ENCODE peak calls at places on chromosome 7, in four cellular contexts. I, Y, K and T are unnamed samples.
A peak's percentile ranks its signal among the peaks of the same experiment; 100 is the strongest.

GRCh38 chr7:116249969-116250553 is 39.7 kb downstream of the TES start:
- DNase-seq in I (no peak), Y (no peak), K (peak; percentile 40), T (no peak)

GRCh38 chr7:845091-845490 is 12.8 kb downstream of the SUN1 start:
- DNase-seq in K (no peak), I (no peak), Y (no peak), T (no peak)

GRCh38 chr7:127996253-127997071 is 34.8 kb downstream of the LRRC4 start:
- DNase-seq in K (no peak), I (no peak), Y (no peak), T (no peak)

GRCh38 chr7:126185959-126186580 is 1066.7 kb downstream of the GRM8 start:
- DNase-seq in Y (no peak), K (peak; percentile 2), I (no peak), T (no peak)

GRCh38 chr7:11786186-11786585 is 45.8 kb downstream of the THSD7A start:
- DNase-seq in K (no peak), I (no peak), Y (no peak), T (no peak)

GRCh38 chr7:157503229-157503628 is 166.4 kb downstream of the DNAJB6 start:
- DNase-seq in I (no peak), Y (no peak), K (no peak), T (no peak)

GRCh38 chr7:82704121-82704520 is 260.5 kb upstream of the CACNA2D1 start:
- DNase-seq in I (no peak), Y (no peak), K (peak; percentile 31), T (no peak)

GRCh38 chr7:47915066-47915976 is 32.9 kb downstream of the PKD1L1 start:
- DNase-seq in Y (no peak), I (no peak), K (no peak), T (no peak)

GRCh38 chr7:76262683-76263402 is 39.6 kb upstream of the HSPB1 start:
- DNase-seq in I (peak; percentile 49), K (peak; percentile 88), Y (no peak), T (peak; percentile 24)

GRCh38 chr7:142476077-142476476 is 218.2 kb upstream of the PRSS58 start:
- DNase-seq in Y (no peak), K (no peak), I (no peak), T (no peak)

GRCh38 chr7:151693140-151693539 is 173.4 kb upstream of the RHEB start:
- DNase-seq in K (no peak), Y (peak; percentile 27), I (no peak), T (no peak)

GRCh38 chr7:135758531-135758932 is 9.9 kb upstream of the FAM180A start:
- DNase-seq in K (no peak), Y (peak; percentile 43), I (no peak), T (no peak)

GRCh38 chr7:28301148-28301641 is 111.1 kb upstream of the CREB5 start:
- DNase-seq in I (no peak), K (no peak), Y (no peak), T (peak; percentile 44)

GRCh38 chr7:39624202-39624807 is 933 bp downstream of the RALA start:
- DNase-seq in Y (no peak), K (peak; percentile 43), I (no peak), T (no peak)

GRCh38 chr7:150313367-150313809 is 9.8 kb upstream of the LRRC61 start:
- DNase-seq in K (no peak), I (no peak), Y (no peak), T (no peak)

GRCh38 chr7:139714163-139714901 is 63.5 kb downstream of the HIPK2 start:
- DNase-seq in K (no peak), I (peak; percentile 54), Y (peak; percentile 66), T (no peak)

GRCh38 chr7:137337902-137338301 is 5.6 kb downstream of the PTN start:
- DNase-seq in I (no peak), K (no peak), Y (no peak), T (no peak)

GRCh38 chr7:42240416-42240815 is 3.4 kb upstream of the GLI3 start:
- DNase-seq in I (no peak), K (no peak), Y (no peak), T (no peak)
- H3K27me3 ChIP-seq in I (peaks cover 32% of the 10 kb centered on the region), K (peaks cover 86% of the 10 kb centered on the region), Y (peaks cover 7% of the 10 kb centered on the region), T (peaks cover 6% of the 10 kb centered on the region)

GRCh38 chr7:92910976-92911375 is 74.6 kb upstream of the CDK6 start:
- DNase-seq in K (no peak), I (no peak), Y (no peak), T (no peak)

GRCh38 chr7:92915348-92915747 is 79.0 kb upstream of the CDK6 start:
- DNase-seq in Y (no peak), I (no peak), K (no peak), T (no peak)

GRCh38 chr7:92913849-92914248 is 77.5 kb upstream of the CDK6 start:
- DNase-seq in I (no peak), K (no peak), Y (no peak), T (no peak)

GRCh38 chr7:92914645-92915044 is 78.3 kb upstream of the CDK6 start:
- DNase-seq in I (no peak), K (no peak), Y (no peak), T (no peak)

DNA sequence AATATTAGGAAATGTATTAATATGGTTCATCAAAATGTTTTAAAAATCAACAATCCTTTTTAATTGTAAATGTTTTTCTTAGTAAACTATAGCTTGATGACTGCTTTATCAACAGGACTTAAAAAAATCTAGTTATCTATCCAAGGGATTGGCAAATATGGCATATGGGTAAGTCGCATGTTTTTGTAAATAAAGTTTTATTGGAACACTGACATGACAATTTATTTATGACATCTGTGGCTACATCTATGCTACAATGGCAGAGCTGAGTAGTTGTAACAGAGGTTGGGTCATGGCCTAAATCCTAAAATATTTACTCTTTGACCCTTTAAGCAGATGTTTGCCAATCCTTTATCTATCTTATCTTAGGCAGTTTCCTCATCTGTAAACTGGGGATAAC is 73.7 kb upstream of the CDK6 start:
- DNase-seq in K (no peak), Y (no peak), I (no peak), T (no peak)
- TF ChIP-seq CTCF in K (no peak), Y (no peak), I (no peak), T (no peak)

GRCh38 chr7:130156140-130156539 is 49.1 kb downstream of the TMEM209 start:
- DNase-seq in K (no peak), I (no peak), Y (no peak), T (no peak)
- H3K4me1 ChIP-seq in K (no peaks in the 10 kb centered on the region), I (peaks cover 12% of the 10 kb centered on the region), Y (peaks cover 5% of the 10 kb centered on the region), T (no peaks in the 10 kb centered on the region)

GRCh38 chr7:108088729-108089128 is 41.4 kb downstream of the LAMB4 start:
- DNase-seq in I (no peak), Y (no peak), K (no peak), T (no peak)
- H3K27me3 ChIP-seq in I (no peaks in the 10 kb centered on the region), Y (no peaks in the 10 kb centered on the region), K (no peaks in the 10 kb centered on the region), T (no peaks in the 10 kb centered on the region)

GRCh38 chr7:23715099-23715498 is 5.1 kb downstream of the STK31 start:
- DNase-seq in Y (no peak), K (no peak), I (no peak), T (no peak)

GRCh38 chr7:23713285-23714235 is 3.5 kb downstream of the STK31 start:
- DNase-seq in K (no peak), I (no peak), Y (no peak), T (no peak)

GRCh38 chr7:23710000-23710399 is at the start of gene STK31:
- DNase-seq in I (no peak), K (no peak), Y (no peak), T (no peak)

GRCh38 chr7:23714579-23714978 is 4.6 kb downstream of the STK31 start:
- DNase-seq in K (no peak), Y (no peak), I (no peak), T (no peak)

DNA sequence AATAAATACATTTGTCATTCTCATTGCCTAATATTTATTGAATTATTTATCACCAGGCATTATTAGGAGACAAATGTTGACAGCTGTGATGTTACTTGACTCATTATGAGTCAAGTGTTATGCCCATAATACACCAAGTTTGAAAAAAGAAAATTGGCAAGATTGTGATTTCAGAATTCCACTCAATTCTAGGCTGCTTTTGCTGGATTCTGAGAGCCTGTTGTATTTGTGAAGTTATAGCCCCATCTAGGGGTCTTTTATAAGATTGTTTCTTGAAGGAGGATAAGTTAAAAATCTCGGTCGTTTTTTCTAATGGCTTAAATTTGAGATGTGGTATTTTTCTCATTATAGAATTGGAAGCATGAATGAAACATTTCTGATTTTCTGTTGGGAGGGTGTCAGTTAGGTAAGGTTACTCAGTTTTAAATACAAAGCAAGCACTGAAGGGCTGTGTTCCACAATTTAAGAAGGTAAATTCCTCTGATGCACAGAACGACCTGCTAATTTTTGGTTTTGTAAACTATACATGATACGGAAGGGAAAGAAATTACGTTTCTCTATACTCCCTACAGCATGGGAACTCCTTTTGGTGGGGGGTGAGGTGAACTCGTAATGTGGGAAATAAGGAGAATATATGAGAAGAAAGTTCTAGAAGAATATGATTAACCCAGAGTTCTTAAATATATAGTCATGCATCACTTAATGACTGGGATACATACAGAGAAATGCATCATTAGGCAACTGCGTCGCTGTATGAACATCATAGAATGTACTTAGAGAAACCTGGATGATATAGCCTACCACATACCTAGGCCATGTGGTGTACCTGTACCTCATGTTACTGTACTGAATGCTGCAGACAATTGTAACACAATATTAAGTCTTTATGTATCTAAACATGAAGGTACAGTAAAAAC is 2.6 kb downstream of the STK31 start:
- DNase-seq in Y (no peak), K (peak; percentile 79), I (no peak), T (no peak)
- TF ChIP-seq CTCF in Y (peak; percentile 69), K (peak; percentile 89), I (peak; percentile 61), T (peak; percentile 67)

DNA sequence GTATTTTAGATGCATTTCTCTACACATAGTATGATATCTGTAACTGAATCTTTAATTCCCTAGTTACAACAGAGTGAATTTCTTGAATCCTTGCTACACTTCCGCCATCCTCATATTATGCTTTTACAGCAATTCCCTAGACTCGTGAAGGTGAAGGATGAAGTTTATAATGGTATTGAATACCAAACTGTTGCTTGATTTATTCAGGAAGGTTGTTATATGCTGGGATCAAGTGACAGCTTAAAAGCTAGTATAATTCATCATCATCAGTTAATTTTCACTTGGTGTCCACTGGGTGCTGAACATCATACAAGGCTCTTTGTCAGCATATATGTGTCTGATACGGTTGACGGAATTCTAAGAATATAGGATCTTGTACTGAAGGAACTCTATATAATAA is 47.2 kb downstream of the MDFIC start:
- DNase-seq in I (no peak), Y (no peak), K (no peak), T (no peak)
- H3K4me1 ChIP-seq in I (peaks cover 4% of the 10 kb centered on the region), Y (peaks cover 18% of the 10 kb centered on the region), K (no peaks in the 10 kb centered on the region), T (no peaks in the 10 kb centered on the region)

GRCh38 chr7:2939193-2939885 is 95.2 kb upstream of the GNA12 start:
- DNase-seq in I (no peak), K (no peak), Y (no peak), T (no peak)

GRCh38 chr7:2940466-2940865 is 96.4 kb upstream of the GNA12 start:
- DNase-seq in I (no peak), Y (no peak), K (no peak), T (no peak)

GRCh38 chr7:2938514-2939192 is 94.5 kb upstream of the GNA12 start:
- DNase-seq in I (no peak), K (no peak), Y (no peak), T (no peak)

GRCh38 chr7:2943851-2944601 is 99.6 kb downstream of the CARD11 start:
- DNase-seq in K (no peak), I (no peak), Y (no peak), T (no peak)

GRCh38 chr7:2941201-2941859 is 97.2 kb upstream of the GNA12 start:
- DNase-seq in Y (no peak), K (no peak), I (no peak), T (no peak)
- H3K27me3 ChIP-seq in Y (peaks cover 70% of the 10 kb centered on the region), K (peaks cover 6% of the 10 kb centered on the region), I (no peaks in the 10 kb centered on the region), T (peaks cover 3% of the 10 kb centered on the region)